ENCODE peak calls at places on chromosome 1, in five cellular contexts. F is RCC 7860; P is Right ventricle myocardium superior; M is GM03348; O is stimulated activated effector memory CD8-positive, alpha-beta T cell treated with anti-CD3 and anti-CD28 coated beads, Interleukin-12 subunit alpha, Interleukin-12 subunit beta, amount 100 ng/mL, for 72 hours. I is an unnamed sample.

GRCh38 chr1:33005812-33006465 is 30.7 kb downstream of the AK2 start:
- DNase-seq in F (no peak), P (no peak), M (no peak), O (no peak), I (no peak)

GRCh38 chr1:109927908-109928307 is 17.3 kb downstream of the CSF1 start:
- DNase-seq in F (peak), P (peak), M (peak), O (no peak), I (no peak)

GRCh38 chr1:22089134-22089571 is 36.6 kb downstream of the CDC42 start:
- DNase-seq in F (no peak), P (no peak), M (no peak), O (no peak), I (no peak)

GRCh38 chr1:20358761-20359263 is 68.1 kb downstream of the VWA5B1 start:
- DNase-seq in F (no peak), P (peak), M (peak), O (no peak), I (no peak)

GRCh38 chr1:7104053-7104738 is 318.9 kb downstream of the CAMTA1 start:
- DNase-seq in F (no peak), P (no peak), M (no peak), O (no peak), I (no peak)

GRCh38 chr1:154198756-154199562 is 7.1 kb upstream of the TPM3 start:
- DNase-seq in F (no peak), P (no peak), M (peak), O (no peak), I (peak)

GRCh38 chr1:32876341-32877210 is 5.9 kb upstream of the FNDC5 start:
- DNase-seq in F (peak), P (peak), M (peak), O (peak), I (peak)

GRCh38 chr1:29290414-29290980 is 54.2 kb downstream of the PTPRU start:
- DNase-seq in F (no peak), P (no peak), M (no peak), O (no peak), I (no peak)

GRCh38 chr1:169741666-169742394 is 8.0 kb upstream of the SELE start:
- DNase-seq in F (no peak), P (no peak), M (peak), O (no peak), I (no peak)

GRCh38 chr1:158154501-158154900 is 26.2 kb upstream of the CD1D start:
- DNase-seq in F (no peak), P (no peak), M (no peak), O (no peak), I (no peak)

GRCh38 chr1:53641481-53642214 is 97.3 kb downstream of the GLIS1 start:
- DNase-seq in F (no peak), P (no peak), M (no peak), O (no peak), I (no peak)

GRCh38 chr1:221239911-221240310 is 360.7 kb downstream of the HLX start:
- DNase-seq in F (no peak), P (no peak), M (no peak), O (no peak), I (no peak)

GRCh38 chr1:171753685-171754380 is 12.0 kb upstream of the VAMP4 start:
- DNase-seq in F (no peak), P (no peak), M (peak), O (no peak), I (no peak)

GRCh38 chr1:67559222-67559700 is 125.7 kb upstream of the GADD45A start:
- DNase-seq in F (peak), P (peak), M (peak), O (no peak), I (no peak)

GRCh38 chr1:172970186-172970585 is 80.6 kb downstream of the TNFSF18 start:
- DNase-seq in F (peak), P (no peak), M (no peak), O (no peak), I (no peak)

GRCh38 chr1:225378880-225379279 is 49.0 kb downstream of the LBR start:
- DNase-seq in F (peak), P (peak), M (peak), O (no peak), I (no peak)

GRCh38 chr1:206514821-206515387 is 7.6 kb downstream of the RASSF5 start:
- DNase-seq in F (no peak), P (no peak), M (no peak), O (no peak), I (peak)

GRCh38 chr1:107782192-107782845 is 182.7 kb downstream of the VAV3 start:
- DNase-seq in F (peak), P (no peak), M (peak), O (no peak), I (peak)

GRCh38 chr1:48526045-48526714 is 54.2 kb upstream of the SPATA6 start:
- DNase-seq in F (no peak), P (no peak), M (peak), O (no peak), I (no peak)